ENCODE peak calls at places on chromosomes 16 and 17, in seven cellular contexts. D is CD8-positive, alpha-beta memory T cell; P is thoracic aorta; O is brain microvascular endothelial cell; K is mesendoderm; U is heart right ventricle; E is left ventricle myocardium inferior. M is an unnamed sample.

GRCh38 chr17:21460358-21460757 is 84.2 kb downstream of the KCNJ12 start:
- DNase-seq in P (no peak), K (no peak), O (peak), D (no peak), U (no peak), E (no peak), M (no peak)

GRCh38 chr17:66248285-66248684 is 19.1 kb upstream of the APOH start:
- DNase-seq in U (no peak), K (no peak), O (no peak), E (peak), P (no peak), D (no peak), M (no peak)

GRCh38 chr17:46192484-46193245 is 564 bp downstream of the KANSL1 start:
- DNase-seq in K (peak), P (peak), O (peak), D (peak), E (peak), U (peak), M (peak)

GRCh38 chr16:64364894-64365293 is 757.0 kb downstream of the CDH11 start:
- DNase-seq in U (no peak), E (no peak), O (no peak), P (no peak), K (no peak), D (no peak), M (no peak)

GRCh38 chr16:88857728-88858339 is 907 bp downstream of the TRAPPC2L start:
- DNase-seq in U (peak), D (peak), P (no peak), K (peak), E (peak), O (peak), M (peak)

GRCh38 chr17:33696102-33696501 is 403.0 kb upstream of the ASIC2 start:
- DNase-seq in K (no peak), E (no peak), D (no peak), O (no peak), U (no peak), P (no peak), M (no peak)

GRCh38 chr17:10702574-10702973 is 5.2 kb downstream of the ADPRM start:
- DNase-seq in U (no peak), P (no peak), D (no peak), O (peak), K (no peak), E (no peak), M (no peak)

GRCh38 chr16:14015948-14016347 is 55.2 kb upstream of the MRTFB start:
- DNase-seq in U (no peak), D (no peak), O (peak), K (peak), P (no peak), E (no peak), M (no peak)

GRCh38 chr17:8376302-8377067 is at the start of gene KRABD2:
- DNase-seq in D (peak), E (peak), P (peak), K (peak), O (peak), U (peak), M (peak)

GRCh38 chr16:4410335-4411075 is 5.9 kb downstream of the CORO7 start:
- DNase-seq in U (no peak), E (no peak), D (no peak), K (no peak), P (no peak), O (peak), M (no peak)

GRCh38 chr17:32854177-32854576 is 22.7 kb downstream of the MYO1D start:
- DNase-seq in O (no peak), D (no peak), E (no peak), U (no peak), K (peak), P (no peak), M (no peak)

GRCh38 chr16:3459401-3460090 is 16.1 kb downstream of the NAA60 start:
- DNase-seq in D (no peak), U (no peak), O (no peak), P (no peak), K (peak), E (no peak), M (no peak)

GRCh38 chr17:13044713-13045112 is 26.9 kb upstream of the ELAC2 start:
- DNase-seq in P (no peak), U (no peak), O (no peak), E (no peak), K (no peak), D (no peak), M (no peak)

GRCh38 chr17:77837917-77838316 is 120.6 kb upstream of the TNRC6C start:
- DNase-seq in U (no peak), E (no peak), P (no peak), O (no peak), K (no peak), D (no peak), M (no peak)

GRCh38 chr16:59113009-59113408 is 378.9 kb upstream of the GOT2 start:
- DNase-seq in D (no peak), E (no peak), U (no peak), O (no peak), P (no peak), K (no peak), M (no peak)

DNA sequence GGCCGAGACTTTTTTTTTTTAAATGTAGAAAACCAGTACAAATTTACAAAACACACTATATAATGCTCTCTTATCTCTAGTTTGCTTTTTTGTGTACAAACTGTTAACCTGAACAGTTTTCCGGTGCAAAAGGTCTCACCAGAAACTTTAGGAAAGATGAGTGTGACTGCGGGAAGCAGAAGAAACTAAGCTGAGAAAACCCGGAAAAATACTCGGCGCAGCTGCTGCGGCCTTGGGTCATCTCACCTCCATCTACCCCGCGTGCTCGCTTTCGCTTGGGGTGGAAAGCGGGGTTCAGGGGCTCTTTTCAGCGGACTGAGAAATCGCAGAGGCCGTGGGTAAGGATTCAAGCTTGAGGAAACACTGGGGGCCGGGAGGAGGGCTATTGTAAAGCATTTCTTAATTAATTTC is 1.8 kb downstream of the SALL1 start:
- DNase-seq in K (no peak), E (no peak), D (no peak), P (no peak), U (no peak), O (no peak), M (no peak)
- H3K4me3 ChIP-seq in K (peak), E (peak), D (no peak), P (no peak), U (peak), O (peak), M (no peak)

GRCh38 chr17:67491009-67491677 is 114.1 kb downstream of the PITPNC1 start:
- DNase-seq in D (no peak), E (peak), P (peak), U (peak), K (no peak), O (peak), M (no peak)

GRCh38 chr17:67493811-67494210 is 116.7 kb downstream of the PITPNC1 start:
- DNase-seq in D (no peak), K (no peak), P (no peak), U (no peak), E (no peak), O (no peak), M (no peak)

GRCh38 chr17:67492824-67493490 is 115.9 kb downstream of the PITPNC1 start:
- DNase-seq in K (no peak), U (no peak), D (no peak), O (no peak), P (no peak), E (no peak), M (no peak)

GRCh38 chr17:67491678-67492019 is 114.6 kb downstream of the PITPNC1 start:
- DNase-seq in O (no peak), U (no peak), E (no peak), K (no peak), D (no peak), P (no peak), M (no peak)

GRCh38 chr17:67492251-67492740 is 115.2 kb downstream of the PITPNC1 start:
- DNase-seq in O (no peak), K (no peak), E (no peak), U (no peak), P (no peak), D (no peak), M (no peak)
- H3K4me3 ChIP-seq in O (no peak), K (no peak), E (peak), U (peak), P (no peak), D (no peak), M (no peak)

GRCh38 chr16:46974352-46974751 is 878 bp upstream of the DNAJA2 start:
- DNase-seq in K (peak), O (no peak), P (no peak), E (no peak), D (no peak), U (no peak), M (no peak)
- H3K4me3 ChIP-seq in K (no peak), O (peak), P (peak), E (peak), D (peak), U (peak), M (peak)

DNA sequence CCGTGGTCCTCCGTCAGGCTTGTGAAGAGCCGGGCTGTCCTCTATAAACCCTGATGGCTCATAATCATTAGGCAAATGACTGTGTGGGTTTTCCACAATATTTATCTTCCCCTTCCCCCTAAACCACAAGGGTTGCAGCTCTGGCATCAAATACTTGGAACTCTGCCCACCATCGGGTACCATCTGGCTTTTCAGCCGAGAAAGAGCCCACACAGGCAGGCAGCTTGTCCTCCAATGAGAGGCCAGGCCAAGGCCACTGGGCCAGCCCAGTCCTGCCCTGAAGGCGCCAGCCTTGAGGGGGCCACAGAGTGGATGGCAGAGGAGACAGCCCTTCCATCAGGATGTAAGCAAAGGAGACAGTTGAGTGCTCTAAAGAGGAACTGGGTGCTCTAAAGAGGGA is 31.8 kb upstream of the NAT9 start:
- DNase-seq in O (no peak), P (no peak), K (no peak), E (no peak), D (no peak), U (no peak), M (no peak)
- H3K4me3 ChIP-seq in O (no peak), P (no peak), K (no peak), E (no peak), D (no peak), U (no peak), M (no peak)

DNA sequence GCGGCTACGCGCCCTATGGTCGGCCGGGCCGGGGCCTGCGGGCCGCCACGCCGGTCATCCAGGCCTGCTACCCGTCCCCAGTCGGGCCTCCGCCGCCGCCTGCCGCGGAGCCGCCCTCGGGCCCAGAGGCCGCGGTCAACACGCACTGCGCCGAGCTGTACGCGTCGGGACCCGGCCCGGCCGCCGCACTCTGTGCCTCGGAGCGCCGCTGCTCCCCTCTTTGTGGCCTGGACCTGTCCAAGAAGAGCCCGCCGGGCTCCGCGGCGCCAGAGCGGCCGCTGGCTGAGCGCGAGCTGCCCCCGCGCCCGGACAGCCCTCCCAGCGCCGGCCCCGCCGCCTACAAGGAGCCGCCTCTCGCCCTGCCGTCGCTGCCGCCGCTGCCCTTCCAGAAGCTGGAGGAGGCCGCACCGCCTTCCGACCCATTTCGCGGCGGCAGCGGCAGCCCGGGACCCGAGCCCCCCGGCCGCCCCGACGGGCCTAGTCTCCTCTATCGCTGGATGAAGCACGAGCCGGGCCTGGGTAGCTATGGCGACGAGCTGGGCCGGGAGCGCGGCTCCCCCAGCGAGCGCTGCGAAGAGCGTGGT is 2.3 kb downstream of the HIC1 start:
- DNase-seq in E (no peak), D (no peak), U (no peak), P (no peak), O (no peak), K (peak), M (no peak)
- H3K4me3 ChIP-seq in E (peak), D (no peak), U (peak), P (peak), O (peak), K (no peak), M (no peak)

DNA sequence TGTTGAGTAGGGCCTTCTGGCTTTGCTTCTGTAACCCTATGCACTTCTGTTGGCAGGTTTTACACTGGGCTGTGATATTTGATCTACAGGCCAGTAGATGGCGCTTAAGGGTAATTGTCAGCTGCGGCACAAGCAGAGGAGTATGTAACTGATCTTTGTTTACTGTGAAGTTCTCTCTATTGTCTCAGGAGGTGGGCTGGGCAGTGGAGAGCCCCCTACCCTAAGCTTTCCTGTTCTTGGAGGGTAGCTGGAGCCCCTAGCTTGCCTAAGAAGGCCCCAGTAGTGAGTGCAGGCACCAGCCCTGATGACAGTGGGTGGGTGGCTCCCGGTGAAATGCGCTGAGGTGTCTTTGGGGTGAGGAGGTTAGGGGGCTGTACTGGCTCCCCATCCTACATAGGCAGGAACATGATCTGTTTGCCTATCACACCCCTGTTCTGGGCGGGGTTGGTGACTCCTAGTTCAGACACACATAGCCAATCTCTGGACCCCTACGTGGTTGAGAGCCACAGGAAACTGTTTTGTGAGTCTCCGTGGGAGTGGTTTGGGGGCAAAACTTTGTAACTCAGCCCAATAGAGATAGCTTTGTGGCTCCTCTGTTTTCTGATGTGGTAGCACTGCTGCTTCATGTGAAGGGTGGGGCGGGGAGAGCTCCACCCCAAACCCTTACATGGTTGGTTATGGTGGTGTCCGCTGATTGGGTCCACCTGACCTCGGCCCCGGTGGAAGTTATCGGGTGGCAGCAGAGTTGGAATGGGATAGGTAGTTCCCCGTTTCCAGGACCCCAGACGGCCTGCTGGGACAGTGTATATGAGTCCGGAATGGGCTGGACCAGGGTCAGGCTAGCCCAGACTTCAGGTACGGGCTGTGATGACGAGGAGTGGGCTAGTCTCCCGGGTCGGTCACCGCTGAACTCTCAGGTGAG is 60.4 kb downstream of the SLFN11 start:
- DNase-seq in D (peak), K (peak), P (no peak), O (peak), U (peak), E (peak), M (peak)
- H3K4me3 ChIP-seq in D (peak), K (peak), P (peak), O (peak), U (peak), E (peak), M (peak)

DNA sequence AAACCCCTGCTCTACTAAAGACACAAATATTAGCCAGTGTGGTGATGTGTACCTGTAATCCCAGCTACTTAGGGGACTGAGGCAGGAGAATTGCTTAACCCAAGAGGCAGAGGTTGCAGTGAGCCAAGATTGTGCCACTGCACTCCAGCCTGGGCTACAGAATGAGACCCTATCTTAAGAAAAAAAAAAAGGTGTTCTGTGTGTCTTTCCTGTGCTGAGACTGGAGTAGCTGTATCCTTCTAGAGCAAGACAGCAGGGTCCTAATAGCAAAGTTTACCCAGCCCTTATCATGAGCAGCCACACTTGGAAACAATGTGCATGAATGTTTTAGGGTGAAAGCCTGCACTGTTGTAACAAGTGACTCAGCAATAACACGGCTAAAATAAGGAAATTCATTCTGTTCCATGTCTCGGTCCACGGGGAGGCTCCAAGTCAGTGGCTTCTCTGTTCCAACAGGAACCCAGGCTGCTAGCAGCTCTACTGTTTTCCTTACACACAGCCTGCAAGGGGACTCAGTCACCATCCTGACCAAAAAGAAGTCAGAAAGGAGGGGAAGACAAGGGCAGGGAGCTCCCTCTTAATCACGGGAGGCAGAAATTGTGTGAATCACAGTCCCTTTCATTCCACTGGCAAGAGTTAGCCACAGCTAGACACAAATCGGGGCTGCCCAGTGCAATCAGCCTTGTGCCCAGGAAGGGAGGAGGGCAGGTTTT is 7.1 kb upstream of the SLC5A11 start:
- DNase-seq in E (no peak), O (peak), D (no peak), P (peak), K (no peak), U (no peak), M (no peak)
- H3K4me3 ChIP-seq in E (no peak), O (peak), D (no peak), P (peak), K (no peak), U (no peak), M (no peak)

GRCh38 chr17:49003557-49004511 is 6.6 kb downstream of the IGF2BP1 start:
- DNase-seq in K (peak), P (no peak), U (no peak), D (no peak), E (no peak), O (no peak), M (no peak)

GRCh38 chr17:49002766-49003165 is 5.6 kb downstream of the IGF2BP1 start:
- DNase-seq in K (no peak), U (no peak), P (no peak), D (no peak), O (no peak), E (no peak), M (no peak)

GRCh38 chr17:49000943-49001342 is 3.8 kb downstream of the IGF2BP1 start:
- DNase-seq in E (no peak), D (no peak), U (no peak), P (no peak), K (no peak), O (no peak), M (no peak)

GRCh38 chr17:49001671-49002070 is 4.5 kb downstream of the IGF2BP1 start:
- DNase-seq in O (no peak), D (no peak), U (no peak), E (no peak), P (no peak), K (no peak), M (no peak)

GRCh38 chr17:49002331-49002730 is 5.1 kb downstream of the IGF2BP1 start:
- DNase-seq in K (no peak), O (no peak), P (no peak), U (no peak), D (no peak), E (no peak), M (no peak)
- H3K4me3 ChIP-seq in K (no peak), O (no peak), P (no peak), U (no peak), D (no peak), E (no peak), M (no peak)

GRCh38 chr16:2151188-2152091 is 3.0 kb downstream of the RAB26 start:
- DNase-seq in U (no peak), P (no peak), E (no peak), D (no peak), O (no peak), K (peak), M (no peak)
- H3K4me3 ChIP-seq in U (no peak), P (no peak), E (no peak), D (no peak), O (no peak), K (no peak), M (no peak)

DNA sequence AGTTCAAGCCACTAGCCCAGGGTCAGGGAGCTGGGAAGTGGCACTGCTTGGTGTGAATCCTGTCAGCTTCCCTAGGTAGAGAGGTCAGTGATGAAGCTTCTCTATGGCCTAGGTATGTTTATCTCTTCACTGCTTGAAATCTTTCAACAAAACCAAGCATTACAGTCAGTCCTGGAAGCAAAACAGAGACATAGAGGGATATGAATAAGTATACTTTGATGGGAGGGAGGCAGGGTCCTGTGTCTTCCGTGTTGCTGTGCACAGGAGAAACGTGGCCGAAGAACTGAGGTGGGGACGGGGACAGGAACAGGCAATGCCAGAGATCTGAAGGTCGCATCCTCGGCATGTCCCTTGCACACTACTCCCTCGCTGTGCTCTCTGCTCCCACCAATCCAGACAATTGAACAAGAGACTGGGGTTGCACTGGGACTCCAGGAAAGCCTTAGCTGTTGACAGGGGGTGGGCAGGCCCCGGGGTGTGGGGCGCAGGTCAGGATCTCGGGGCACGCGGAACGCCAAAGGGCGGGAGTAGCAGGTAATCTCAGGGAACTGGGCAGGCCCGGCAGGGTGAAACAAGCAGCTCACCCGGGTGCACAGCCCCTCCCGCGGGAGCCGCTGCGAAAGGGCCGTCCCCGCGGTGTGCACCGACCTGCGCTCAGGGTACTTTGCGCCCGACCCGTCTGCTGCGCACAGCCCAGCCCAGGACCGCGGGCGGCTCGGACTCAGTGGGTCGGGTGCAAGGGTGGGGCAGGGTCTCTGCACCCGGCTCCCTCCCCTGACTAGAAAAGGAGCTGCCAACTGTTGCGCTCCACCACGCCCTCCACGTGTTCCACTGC is at the start of gene MT1H:
- DNase-seq in P (no peak), U (no peak), O (no peak), E (no peak), D (no peak), K (no peak), M (no peak)
- H3K4me3 ChIP-seq in P (no peak), U (no peak), O (no peak), E (peak), D (no peak), K (no peak), M (no peak)

M was measured in naive thymus-derived CD4-positive, alpha-beta T cell.